ENCODE peak calls at places on chromosomes 6 and 20, in eight cellular contexts. One of them, this sample, is unnamed.

GRCh38 chr6:140201787-140202458 is 827.5 kb upstream of the CITED2 start:
- DNase-seq in AG04450: no peak
- DNase-seq in testis: no peak
- DNase-seq in cardiac fibroblast: no peak
- DNase-seq in fibroblast of mammary gland: no peak
- DNase-seq in psoas muscle: no peak
- DNase-seq in astrocyte of the cerebellum: no peak
- DNase-seq in brain microvascular endothelial cell: no peak
- DNase-seq in this sample: no peak

GRCh38 chr6:149513915-149514314 is 29.1 kb upstream of the ZC3H12D start:
- DNase-seq in astrocyte of the cerebellum: no peak
- DNase-seq in testis: no peak
- DNase-seq in cardiac fibroblast: no peak
- DNase-seq in brain microvascular endothelial cell: no peak
- DNase-seq in AG04450: no peak
- DNase-seq in psoas muscle: no peak
- DNase-seq in fibroblast of mammary gland: no peak
- DNase-seq in this sample: no peak

GRCh38 chr20:13515291-13515690 is 123.4 kb downstream of the TASP1 start:
- DNase-seq in psoas muscle: no peak
- DNase-seq in AG04450: no peak
- DNase-seq in astrocyte of the cerebellum: no peak
- DNase-seq in cardiac fibroblast: no peak
- DNase-seq in fibroblast of mammary gland: peak
- DNase-seq in testis: no peak
- DNase-seq in brain microvascular endothelial cell: no peak
- DNase-seq in this sample: no peak

GRCh38 chr6:137738931-137739504 is 128.0 kb upstream of the TNFAIP3 start:
- DNase-seq in psoas muscle: no peak
- DNase-seq in testis: no peak
- DNase-seq in AG04450: no peak
- DNase-seq in brain microvascular endothelial cell: no peak
- DNase-seq in cardiac fibroblast: no peak
- DNase-seq in astrocyte of the cerebellum: no peak
- DNase-seq in fibroblast of mammary gland: no peak
- DNase-seq in this sample: no peak

GRCh38 chr20:32439132-32439829 is 81.2 kb downstream of the ASXL1 start:
- DNase-seq in fibroblast of mammary gland: peak
- DNase-seq in psoas muscle: no peak
- DNase-seq in astrocyte of the cerebellum: peak
- DNase-seq in cardiac fibroblast: peak
- DNase-seq in brain microvascular endothelial cell: peak
- DNase-seq in testis: peak
- DNase-seq in AG04450: peak
- DNase-seq in this sample: no peak

GRCh38 chr6:37169458-37170272 is at the start of gene PIM1:
- DNase-seq in astrocyte of the cerebellum: peak
- DNase-seq in fibroblast of mammary gland: peak
- DNase-seq in brain microvascular endothelial cell: peak
- DNase-seq in AG04450: peak
- DNase-seq in psoas muscle: peak
- DNase-seq in testis: peak
- DNase-seq in cardiac fibroblast: peak
- DNase-seq in this sample: peak

GRCh38 chr6:154615483-154616025 is 105.1 kb upstream of the CNKSR3 start:
- DNase-seq in fibroblast of mammary gland: peak
- DNase-seq in AG04450: peak
- DNase-seq in psoas muscle: peak
- DNase-seq in cardiac fibroblast: peak
- DNase-seq in astrocyte of the cerebellum: peak
- DNase-seq in testis: peak
- DNase-seq in brain microvascular endothelial cell: peak
- DNase-seq in this sample: no peak

GRCh38 chr20:50850721-50851286 is 55.9 kb downstream of the BCAS4 start:
- DNase-seq in brain microvascular endothelial cell: no peak
- DNase-seq in psoas muscle: no peak
- DNase-seq in testis: peak
- DNase-seq in cardiac fibroblast: peak
- DNase-seq in fibroblast of mammary gland: no peak
- DNase-seq in AG04450: no peak
- DNase-seq in astrocyte of the cerebellum: no peak
- DNase-seq in this sample: no peak

GRCh38 chr20:36666181-36666740 is 20.3 kb upstream of the SLA2 start:
- DNase-seq in AG04450: no peak
- DNase-seq in astrocyte of the cerebellum: no peak
- DNase-seq in psoas muscle: no peak
- DNase-seq in cardiac fibroblast: peak
- DNase-seq in testis: no peak
- DNase-seq in brain microvascular endothelial cell: peak
- DNase-seq in fibroblast of mammary gland: peak
- DNase-seq in this sample: no peak

GRCh38 chr6:132400641-132401119 is 595 bp downstream of the MOXD1 start:
- DNase-seq in fibroblast of mammary gland: no peak
- DNase-seq in astrocyte of the cerebellum: no peak
- DNase-seq in cardiac fibroblast: no peak
- DNase-seq in psoas muscle: no peak
- DNase-seq in testis: no peak
- DNase-seq in brain microvascular endothelial cell: no peak
- DNase-seq in AG04450: no peak
- DNase-seq in this sample: no peak

DNA sequence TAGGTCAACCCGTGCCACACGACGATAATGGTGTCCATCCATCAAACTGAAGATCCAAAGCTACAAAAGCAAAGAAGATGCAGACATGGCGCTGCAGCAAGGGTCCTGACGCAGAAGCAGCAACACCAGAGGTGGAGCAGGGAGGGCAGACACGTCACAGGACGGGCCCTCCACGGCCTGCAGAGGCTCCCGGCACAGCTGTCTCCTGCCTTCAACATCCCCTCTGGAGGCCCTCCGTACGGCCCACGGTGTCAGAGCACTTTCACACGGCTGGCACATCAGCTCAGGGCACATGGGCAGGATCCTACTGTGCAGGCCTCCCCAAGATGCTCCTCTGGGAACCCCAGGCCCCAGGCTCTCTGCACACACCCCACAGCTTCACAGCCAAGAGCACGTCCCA is 37.6 kb downstream of the WDR27 start:
- DNase-seq in brain microvascular endothelial cell: no peak
- DNase-seq in astrocyte of the cerebellum: no peak
- DNase-seq in AG04450: no peak
- DNase-seq in fibroblast of mammary gland: no peak
- DNase-seq in cardiac fibroblast: no peak
- DNase-seq in psoas muscle: no peak
- DNase-seq in testis: no peak
- DNase-seq in this sample: no peak
- TF ChIP-seq CTCF in brain microvascular endothelial cell: no peak
- TF ChIP-seq CTCF in astrocyte of the cerebellum: no peak
- TF ChIP-seq CTCF in AG04450: no peak
- TF ChIP-seq CTCF in fibroblast of mammary gland: no peak
- TF ChIP-seq CTCF in cardiac fibroblast: no peak
- TF ChIP-seq CTCF in psoas muscle: no peak
- TF ChIP-seq CTCF in testis: no peak
- TF ChIP-seq CTCF in this sample: no peak

DNA sequence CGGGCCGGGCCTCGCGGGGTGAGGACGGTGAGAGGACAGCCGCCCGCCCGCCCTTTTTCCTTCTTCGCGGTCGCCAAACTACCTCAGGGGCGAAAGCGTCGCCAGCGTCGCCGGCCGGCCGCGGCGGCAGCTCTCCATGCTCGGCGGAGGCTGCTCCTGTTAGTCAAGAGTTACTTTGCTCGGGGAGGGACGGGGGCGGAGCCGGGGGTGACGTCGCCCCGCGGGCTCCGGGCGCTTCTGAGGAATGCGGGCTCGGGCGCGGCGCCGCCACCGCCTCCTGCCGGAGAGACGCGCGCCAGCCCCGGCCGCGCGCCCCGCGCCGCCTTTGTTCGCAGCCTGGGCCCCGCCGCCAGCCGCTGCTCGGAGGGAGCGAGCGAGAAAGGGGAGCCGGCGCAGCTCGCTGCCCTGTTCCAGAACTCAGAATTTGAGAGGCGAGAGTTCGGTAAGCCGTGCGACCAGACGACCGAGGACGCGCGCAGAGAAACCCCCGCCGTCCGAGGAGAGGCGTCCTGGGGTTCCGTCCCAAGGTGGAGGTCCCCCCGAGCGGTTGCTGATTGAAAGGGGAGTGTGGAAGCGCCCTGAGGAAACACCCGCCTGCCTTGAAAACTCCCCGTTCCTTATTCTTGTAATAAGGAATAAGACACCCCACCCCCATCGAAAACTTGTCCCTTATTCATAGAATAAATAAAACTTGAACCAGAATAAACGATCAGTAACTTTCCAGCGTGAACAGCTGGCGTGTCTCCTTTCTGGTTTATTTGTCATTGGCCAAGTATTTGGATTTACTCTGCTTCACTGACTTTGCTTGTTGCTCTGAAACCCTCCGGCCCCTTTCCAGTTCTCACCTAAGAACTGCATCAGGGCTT is at the start of gene PTPRK:
- DNase-seq in cardiac fibroblast: peak
- DNase-seq in AG04450: peak
- DNase-seq in psoas muscle: peak
- DNase-seq in brain microvascular endothelial cell: peak
- DNase-seq in testis: peak
- DNase-seq in astrocyte of the cerebellum: peak
- DNase-seq in fibroblast of mammary gland: peak
- DNase-seq in this sample: peak
- TF ChIP-seq CTCF in cardiac fibroblast: no peak
- TF ChIP-seq CTCF in AG04450: peak
- TF ChIP-seq CTCF in psoas muscle: peak
- TF ChIP-seq CTCF in brain microvascular endothelial cell: peak
- TF ChIP-seq CTCF in testis: peak
- TF ChIP-seq CTCF in astrocyte of the cerebellum: peak
- TF ChIP-seq CTCF in fibroblast of mammary gland: no peak
- TF ChIP-seq CTCF in this sample: peak

GRCh38 chr6:135531954-135532490 is 34.5 kb upstream of the AHI1 start:
- DNase-seq in testis: no peak
- DNase-seq in cardiac fibroblast: no peak
- DNase-seq in astrocyte of the cerebellum: no peak
- DNase-seq in psoas muscle: no peak
- DNase-seq in brain microvascular endothelial cell: no peak
- DNase-seq in AG04450: no peak
- DNase-seq in fibroblast of mammary gland: no peak
- DNase-seq in this sample: no peak

GRCh38 chr6:135535989-135536414 is 38.5 kb upstream of the AHI1 start:
- DNase-seq in AG04450: peak
- DNase-seq in astrocyte of the cerebellum: peak
- DNase-seq in cardiac fibroblast: peak
- DNase-seq in brain microvascular endothelial cell: peak
- DNase-seq in testis: no peak
- DNase-seq in psoas muscle: no peak
- DNase-seq in fibroblast of mammary gland: peak
- DNase-seq in this sample: no peak

GRCh38 chr6:135537782-135538301 is 40.3 kb upstream of the AHI1 start:
- DNase-seq in brain microvascular endothelial cell: peak
- DNase-seq in psoas muscle: no peak
- DNase-seq in AG04450: no peak
- DNase-seq in astrocyte of the cerebellum: peak
- DNase-seq in fibroblast of mammary gland: peak
- DNase-seq in testis: no peak
- DNase-seq in cardiac fibroblast: peak
- DNase-seq in this sample: no peak

GRCh38 chr6:135534773-135535380 is 37.3 kb upstream of the AHI1 start:
- DNase-seq in astrocyte of the cerebellum: peak
- DNase-seq in cardiac fibroblast: no peak
- DNase-seq in AG04450: no peak
- DNase-seq in psoas muscle: no peak
- DNase-seq in fibroblast of mammary gland: peak
- DNase-seq in brain microvascular endothelial cell: peak
- DNase-seq in testis: no peak
- DNase-seq in this sample: no peak

DNA sequence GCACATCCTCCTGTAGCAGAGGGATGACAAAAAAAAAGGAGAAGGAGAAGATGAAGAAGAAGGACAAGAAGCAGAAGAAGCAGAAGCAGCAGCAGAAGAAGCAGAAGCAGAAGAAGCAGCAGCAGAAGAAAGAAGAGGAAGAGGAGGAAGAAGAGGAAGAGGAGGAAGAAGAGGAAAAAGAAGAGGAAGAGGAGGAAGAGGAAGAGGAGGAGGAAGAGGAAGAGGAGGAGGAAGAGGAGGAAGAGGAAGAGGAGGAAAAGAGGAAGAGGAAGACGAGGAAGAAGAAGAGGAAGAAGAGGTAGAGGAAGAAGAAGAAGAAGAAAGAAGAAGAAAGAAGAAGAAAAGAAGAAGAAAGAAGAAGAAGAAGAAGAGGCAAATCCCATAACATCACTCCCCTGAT is 35.0 kb upstream of the AHI1 start:
- DNase-seq in testis: no peak
- DNase-seq in brain microvascular endothelial cell: no peak
- DNase-seq in psoas muscle: no peak
- DNase-seq in astrocyte of the cerebellum: no peak
- DNase-seq in AG04450: no peak
- DNase-seq in cardiac fibroblast: no peak
- DNase-seq in fibroblast of mammary gland: no peak
- DNase-seq in this sample: no peak
- TF ChIP-seq CTCF in testis: no peak
- TF ChIP-seq CTCF in brain microvascular endothelial cell: no peak
- TF ChIP-seq CTCF in psoas muscle: no peak
- TF ChIP-seq CTCF in astrocyte of the cerebellum: no peak
- TF ChIP-seq CTCF in AG04450: no peak
- TF ChIP-seq CTCF in cardiac fibroblast: no peak
- TF ChIP-seq CTCF in fibroblast of mammary gland: no peak
- TF ChIP-seq CTCF in this sample: no peak

GRCh38 chr20:53914861-53915458 is 155.4 kb downstream of the BCAS1 start:
- DNase-seq in testis: no peak
- DNase-seq in AG04450: no peak
- DNase-seq in cardiac fibroblast: no peak
- DNase-seq in astrocyte of the cerebellum: no peak
- DNase-seq in psoas muscle: no peak
- DNase-seq in fibroblast of mammary gland: no peak
- DNase-seq in brain microvascular endothelial cell: no peak
- DNase-seq in this sample: no peak
- TF ChIP-seq CTCF in testis: no peak
- TF ChIP-seq CTCF in AG04450: no peak
- TF ChIP-seq CTCF in cardiac fibroblast: no peak
- TF ChIP-seq CTCF in astrocyte of the cerebellum: peak
- TF ChIP-seq CTCF in psoas muscle: no peak
- TF ChIP-seq CTCF in fibroblast of mammary gland: peak
- TF ChIP-seq CTCF in brain microvascular endothelial cell: peak
- TF ChIP-seq CTCF in this sample: no peak